ENCODE peak calls at places on chromosome 1, in six cellular contexts. F, R, Z, I, C and B are unnamed samples.

GRCh38 chr1:185812934-185813333 is 78.7 kb downstream of the HMCN1 start:
- DNase-seq in C (no peak), Z (no peak), F (no peak), I (no peak), R (no peak), B (no peak)

GRCh38 chr1:104018922-104019674 is 269.4 kb downstream of the AMY1C start:
- DNase-seq in C (no peak), F (no peak), I (no peak), R (no peak), Z (no peak), B (no peak)

GRCh38 chr1:241482761-241483250 is 36.7 kb downstream of the FH start:
- DNase-seq in R (no peak), C (no peak), I (peak), F (no peak), Z (no peak), B (peak)

GRCh38 chr1:117166076-117166475 is 44.5 kb upstream of the TRIM45 start:
- DNase-seq in R (no peak), I (peak), Z (no peak), C (no peak), F (no peak), B (peak)

GRCh38 chr1:220454155-220454777 is 73.7 kb upstream of the MARK1 start:
- DNase-seq in C (no peak), R (no peak), I (no peak), F (no peak), Z (no peak), B (no peak)

GRCh38 chr1:185369786-185370185 is 52.7 kb upstream of the IVNS1ABP start:
- DNase-seq in I (no peak), Z (no peak), F (no peak), C (no peak), R (no peak), B (peak)

GRCh38 chr1:19374402-19374801 is 62.3 kb downstream of the SLC66A1 start:
- DNase-seq in F (no peak), Z (no peak), C (no peak), R (no peak), I (no peak), B (no peak)

GRCh38 chr1:199124351-199124750 is 485.5 kb downstream of the PTPRC start:
- DNase-seq in C (no peak), F (no peak), R (no peak), I (peak), Z (no peak), B (peak)

GRCh38 chr1:1061682-1062363 is 12.3 kb downstream of the RNF223 start:
- DNase-seq in R (no peak), Z (no peak), I (no peak), F (no peak), C (no peak), B (peak)

GRCh38 chr1:169595764-169596711 is 9.8 kb upstream of the F5 start:
- DNase-seq in C (no peak), Z (no peak), R (no peak), F (no peak), I (peak), B (peak)

GRCh38 chr1:10415211-10415930 is 14.9 kb upstream of the CENPS start:
- DNase-seq in R (peak), I (peak), F (no peak), Z (no peak), C (no peak), B (peak)

GRCh38 chr1:103529746-103530145 is 4.2 kb downstream of the RNPC3 start:
- DNase-seq in C (no peak), Z (no peak), R (no peak), I (peak), F (no peak), B (peak)

GRCh38 chr1:170660281-170660713 is 3.6 kb upstream of the PRRX1 start:
- DNase-seq in C (no peak), R (no peak), I (no peak), F (no peak), Z (no peak), B (no peak)

GRCh38 chr1:91697322-91698260 is 188.4 kb downstream of the TGFBR3 start:
- DNase-seq in I (peak), R (no peak), C (no peak), Z (no peak), F (no peak), B (peak)

GRCh38 chr1:2431095-2431494 is 18.7 kb upstream of the PEX10 start:
- DNase-seq in I (no peak), Z (no peak), F (no peak), C (no peak), R (no peak), B (no peak)

GRCh38 chr1:186188004-186188539 is 187.0 kb downstream of the TPR start:
- DNase-seq in F (no peak), Z (no peak), I (peak), R (no peak), C (no peak), B (peak)

GRCh38 chr1:6989506-6990159 is 204.4 kb downstream of the CAMTA1 start:
- DNase-seq in Z (no peak), C (no peak), I (no peak), F (no peak), R (no peak), B (no peak)

GRCh38 chr1:220410681-220411080 is 117.3 kb upstream of the MARK1 start:
- DNase-seq in C (no peak), R (no peak), I (peak), Z (no peak), F (no peak), B (peak)

GRCh38 chr1:233440952-233441401 is 113.5 kb downstream of the MAP3K21 start:
- DNase-seq in I (peak), F (no peak), Z (no peak), R (peak), C (no peak), B (peak)

GRCh38 chr1:2335721-2336475 is 55.5 kb downstream of the MORN1 start:
- DNase-seq in C (no peak), I (no peak), R (no peak), F (no peak), Z (no peak), B (no peak)

GRCh38 chr1:60872690-60873089 is 209.7 kb upstream of the NFIA start:
- DNase-seq in F (no peak), I (no peak), C (no peak), R (no peak), Z (no peak), B (no peak)

GRCh38 chr1:157384252-157384651 is 168.1 kb downstream of the FCRL5 start:
- DNase-seq in I (no peak), R (no peak), Z (no peak), C (no peak), F (no peak), B (no peak)

GRCh38 chr1:3530931-3531818 is 76.7 kb downstream of the ARHGEF16 start:
- DNase-seq in F (peak), R (peak), I (peak), Z (peak), C (peak), B (peak)

GRCh38 chr1:203150511-203151297 is 23.2 kb downstream of the ADORA1 start:
- DNase-seq in I (no peak), C (no peak), F (no peak), Z (no peak), R (no peak), B (no peak)

GRCh38 chr1:114033219-114033706 is 54.0 kb downstream of the OLFML3 start:
- DNase-seq in I (peak), R (no peak), F (no peak), C (no peak), Z (no peak), B (no peak)

GRCh38 chr1:179156708-179157107 is 72.8 kb downstream of the ABL2 start:
- DNase-seq in R (no peak), I (no peak), Z (no peak), F (no peak), C (no peak), B (no peak)

GRCh38 chr1:24236170-24237045 is 49.3 kb upstream of the IFNLR1 start:
- DNase-seq in R (no peak), C (no peak), F (peak), I (peak), Z (peak), B (peak)

GRCh38 chr1:37858931-37859506 is 373 bp downstream of the MTF1 start:
- DNase-seq in R (no peak), F (peak), Z (no peak), I (peak), C (no peak), B (peak)

GRCh38 chr1:162922196-162922595 is 61.2 kb upstream of the CCDC190 start:
- DNase-seq in R (peak), I (no peak), C (no peak), Z (no peak), F (no peak), B (no peak)

GRCh38 chr1:218557731-218558130 is 212.6 kb downstream of the TGFB2 start:
- DNase-seq in F (peak), Z (no peak), C (no peak), I (peak), R (peak), B (peak)

GRCh38 chr1:8343464-8344001 is 25.6 kb downstream of the SLC45A1 start:
- DNase-seq in F (peak), Z (peak), C (no peak), I (peak), R (no peak), B (peak)

GRCh38 chr1:77834771-77835334 is 53.6 kb upstream of the NEXN start:
- DNase-seq in Z (no peak), R (peak), I (peak), C (no peak), F (no peak), B (peak)

GRCh38 chr1:229003233-229004031 is 267.5 kb upstream of the RAB4A start:
- DNase-seq in I (no peak), Z (no peak), F (no peak), C (no peak), R (no peak), B (no peak)

GRCh38 chr1:108521990-108522393 is 37.9 kb upstream of the EEIG2 start:
- DNase-seq in I (peak), Z (no peak), R (no peak), F (no peak), C (no peak), B (no peak)

GRCh38 chr1:24364975-24365678 is 46.0 kb downstream of the GRHL3 start:
- DNase-seq in I (peak), C (no peak), Z (no peak), F (no peak), R (no peak), B (peak)

GRCh38 chr1:28577738-28578536 is 14.1 kb upstream of the RAB42 start:
- DNase-seq in R (no peak), F (no peak), I (no peak), Z (no peak), C (no peak), B (peak)